ENCODE peak calls at places on chromosomes 2 and 18, in six cellular contexts. Y is retinal pigment epithelial cell, Z is AG09319, T is brain microvascular endothelial cell, A is dorsolateral prefrontal cortex, J is HFFc6. O is an unnamed sample.

GRCh38 chr2:156455366-156455975 is 19.3 kb downstream of the GPD2 start:
- DNase-seq in Y (no peak), Z (no peak), T (no peak), A (no peak), J (peak; percentile 33), O (peak; percentile 59)

GRCh38 chr18:62452280-62452824 is 70.5 kb upstream of the ZCCHC2 start:
- DNase-seq in Y (no peak), Z (no peak), T (no peak), A (no peak), J (no peak), O (no peak)

GRCh38 chr2:20491739-20492531 is 45.1 kb downstream of the RHOB start:
- DNase-seq in Y (no peak), Z (no peak), T (no peak), A (peak; percentile 52), J (no peak), O (no peak)

GRCh38 chr18:41922171-41922570 is 32.9 kb upstream of the PIK3C3 start:
- DNase-seq in Y (no peak), Z (no peak), T (no peak), A (no peak), J (no peak), O (no peak)

GRCh38 chr2:60520477-60520876 is 33.0 kb downstream of the BCL11A start:
- DNase-seq in Y (no peak), Z (no peak), T (no peak), A (no peak), J (no peak), O (no peak)

GRCh38 chr2:140401056-140401455 is 1620.9 kb upstream of the NXPH2 start:
- DNase-seq in Y (no peak), Z (no peak), T (no peak), A (no peak), J (no peak), O (no peak)

GRCh38 chr2:98869272-98869641 is 66.8 kb downstream of the CRACDL start:
- DNase-seq in Y (peak; percentile 52), Z (no peak), T (no peak), A (no peak), J (no peak), O (no peak)

GRCh38 chr18:6052449-6052913 is 157.2 kb upstream of the TMEM200C start:
- DNase-seq in Y (no peak), Z (no peak), T (no peak), A (no peak), J (no peak), O (no peak)

GRCh38 chr18:25335062-25335461 is 16.9 kb downstream of the ZNF521 start:
- DNase-seq in Y (no peak), Z (no peak), T (no peak), A (no peak), J (no peak), O (no peak)

GRCh38 chr2:143128681-143129580 is at the start of gene ARHGAP15:
- DNase-seq in Y (no peak), Z (no peak), T (no peak), A (no peak), J (no peak), O (no peak)

GRCh38 chr2:36356199-36356989 is 816 bp downstream of the CRIM1 start:
- DNase-seq in Y (no peak), Z (no peak), T (no peak), A (peak; percentile 61), J (peak; percentile 48), O (no peak)

GRCh38 chr2:144449028-144449406 is 70.9 kb downstream of the ZEB2 start:
- DNase-seq in Y (no peak), Z (no peak), T (no peak), A (no peak), J (no peak), O (no peak)

DNA sequence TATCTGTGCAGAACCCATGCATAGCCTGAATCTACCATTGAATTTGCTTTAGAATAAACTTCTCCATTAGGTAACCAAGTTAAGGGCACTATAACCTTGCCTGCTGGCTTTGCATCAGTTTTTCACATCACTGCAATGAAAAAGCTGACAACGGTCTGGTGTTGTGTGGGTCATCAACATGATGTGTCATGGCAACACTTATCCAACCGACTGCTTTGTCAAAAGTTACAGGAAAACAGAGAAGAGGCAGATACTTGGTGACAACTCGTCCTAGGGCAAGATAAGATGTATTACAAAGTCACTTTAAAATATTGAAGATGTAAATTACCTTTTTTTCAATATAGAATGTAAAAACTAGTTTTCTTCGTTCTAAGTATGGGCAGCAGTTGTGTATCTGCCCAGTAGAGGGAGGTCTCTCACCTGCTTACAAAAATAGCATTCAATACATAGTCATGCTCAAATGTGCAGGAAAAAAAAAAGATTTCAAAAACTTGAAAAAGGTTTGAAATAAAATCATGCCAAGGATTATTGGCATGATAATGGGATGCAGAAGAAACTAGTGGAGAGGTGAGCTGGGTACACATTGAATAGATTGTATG is 96.3 kb downstream of the EVA1A start:
- DNase-seq in Y (peak; percentile 20), Z (no peak), T (peak; percentile 20), A (no peak), J (peak; percentile 8), O (no peak)
- TF ChIP-seq CTCF in Y (peak; percentile 88), Z (peak; percentile 82), T (peak; percentile 83), A (peak; percentile 60), J (peak; percentile 90), O (peak; percentile 82)

DNA sequence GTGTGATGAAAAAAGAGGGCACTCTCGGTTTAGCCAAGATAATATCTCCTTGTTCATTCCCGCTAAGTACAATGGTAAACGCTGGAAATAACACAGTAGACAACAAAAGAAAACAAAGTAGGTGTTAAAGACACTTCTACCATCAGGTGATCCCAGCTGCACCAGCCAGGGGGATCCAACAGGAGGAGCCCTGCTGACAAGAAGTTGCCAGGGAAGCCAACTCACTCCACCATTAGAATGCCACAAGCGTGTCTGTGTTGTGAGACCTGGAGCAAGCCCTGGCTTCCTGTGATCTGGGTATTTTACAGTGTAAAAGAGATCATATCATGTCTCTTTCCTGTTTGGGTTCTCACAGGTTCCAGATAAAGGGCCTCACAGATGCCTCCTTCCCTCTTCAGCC is 117.0 kb downstream of the GRB14 start:
- DNase-seq in Y (no peak), Z (no peak), T (no peak), A (no peak), J (no peak), O (no peak)
- TF ChIP-seq CTCF in Y (peak; percentile 29), Z (peak; percentile 10), T (peak; percentile 42), A (no peak), J (peak; percentile 36), O (peak; percentile 42)

DNA sequence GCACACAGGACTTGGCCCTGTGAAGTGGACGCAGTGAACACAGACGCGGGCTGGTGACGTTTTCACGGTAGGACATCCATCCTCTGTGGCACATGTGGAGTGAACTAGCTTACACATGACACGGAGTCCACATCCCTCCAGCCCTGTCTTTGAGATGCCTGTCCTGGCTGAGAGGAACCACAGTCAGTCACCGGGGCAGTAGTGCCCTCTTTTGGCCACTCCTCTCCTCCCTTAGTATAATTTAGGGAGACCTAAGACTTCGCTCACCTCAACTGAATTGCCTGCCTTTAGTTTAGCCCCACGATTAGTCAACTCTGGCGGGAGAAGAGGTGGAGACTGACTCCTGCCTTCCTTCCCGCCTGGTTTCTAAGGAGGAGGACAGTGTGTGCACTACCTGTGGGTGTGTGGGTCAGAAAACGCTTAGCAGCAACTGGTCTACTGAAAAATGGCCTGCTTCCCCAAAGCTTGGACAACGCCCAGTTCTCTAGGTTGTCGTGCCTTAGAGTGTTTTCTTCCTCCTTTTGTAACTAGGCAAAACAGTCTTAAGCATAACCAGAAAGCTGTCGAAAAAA is 70.6 kb downstream of the MBP start:
- DNase-seq in Y (no peak), Z (no peak), T (peak; percentile 91), A (no peak), J (no peak), O (no peak)
- TF ChIP-seq CTCF in Y (no peak), Z (no peak), T (peak; percentile 38), A (peak; percentile 66), J (peak; percentile 22), O (no peak)

DNA sequence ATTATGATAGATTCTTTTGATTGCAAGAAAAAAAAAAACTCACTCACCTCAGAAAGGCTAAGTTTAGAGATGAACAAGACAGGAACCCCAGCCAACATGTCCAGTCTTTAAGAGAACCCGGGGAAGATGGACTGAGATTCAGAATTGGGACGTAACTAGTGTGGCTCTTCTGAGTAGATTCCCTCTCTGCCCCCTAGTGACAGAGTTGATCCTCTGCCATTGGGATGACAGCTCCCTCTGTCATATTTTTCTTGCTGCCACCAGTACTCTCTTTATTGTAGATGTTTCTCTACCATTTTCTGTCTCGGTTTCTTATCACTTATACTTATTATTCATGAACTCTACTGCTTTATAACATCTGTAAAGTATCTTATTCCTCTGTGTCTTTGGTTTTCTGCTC is 77.7 kb downstream of the GULP1 start:
- DNase-seq in Y (no peak), Z (no peak), T (peak; percentile 65), A (no peak), J (peak; percentile 57), O (no peak)
- TF ChIP-seq CTCF in Y (peak; percentile 59), Z (peak; percentile 62), T (peak; percentile 89), A (peak; percentile 73), J (peak; percentile 86), O (peak; percentile 58)

GRCh38 chr2:193581807-193582206 is 1387.1 kb upstream of the TMEFF2 start:
- DNase-seq in Y (no peak), Z (no peak), T (no peak), A (no peak), J (no peak), O (no peak)

GRCh38 chr2:193580176-193580950 is 1385.6 kb upstream of the TMEFF2 start:
- DNase-seq in Y (no peak), Z (no peak), T (no peak), A (no peak), J (no peak), O (no peak)

GRCh38 chr2:193584522-193584938 is 1389.8 kb upstream of the TMEFF2 start:
- DNase-seq in Y (peak; percentile 6), Z (no peak), T (peak; percentile 11), A (no peak), J (no peak), O (peak; percentile 2)

DNA sequence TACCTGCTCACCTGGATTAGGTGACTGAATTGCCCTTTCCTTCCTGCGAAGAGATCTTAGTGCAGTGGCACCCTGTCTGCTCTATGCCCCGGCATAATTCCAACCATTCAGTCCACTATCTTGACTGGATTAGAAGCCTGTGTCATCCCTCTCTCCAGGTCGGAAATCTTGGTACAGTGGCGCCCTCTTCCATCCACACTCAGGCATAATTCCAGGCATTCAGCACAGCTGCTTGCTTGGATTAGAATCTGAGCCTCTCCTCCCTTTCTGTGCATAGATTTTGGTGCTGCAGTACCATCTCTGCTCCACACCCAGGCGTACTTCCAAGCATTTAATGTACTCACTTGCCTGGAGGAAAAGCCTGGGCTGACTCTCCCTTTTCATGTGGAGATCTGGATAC is 1389.3 kb upstream of the TMEFF2 start:
- DNase-seq in Y (no peak), Z (no peak), T (no peak), A (no peak), J (no peak), O (no peak)
- TF ChIP-seq CTCF in Y (peak; percentile 50), Z (no peak), T (peak; percentile 64), A (no peak), J (no peak), O (peak; percentile 29)

GRCh38 chr2:105291981-105292380 is 37.6 kb downstream of the TGFBRAP1 start:
- DNase-seq in Y (no peak), Z (no peak), T (no peak), A (no peak), J (peak; percentile 2), O (no peak)

GRCh38 chr2:105283532-105283931 is 42.0 kb downstream of the GPR45 start:
- DNase-seq in Y (no peak), Z (no peak), T (no peak), A (no peak), J (no peak), O (no peak)

GRCh38 chr2:105290981-105291660 is 38.4 kb downstream of the TGFBRAP1 start:
- DNase-seq in Y (no peak), Z (no peak), T (no peak), A (no peak), J (no peak), O (no peak)

GRCh38 chr2:105288133-105288532 is 41.4 kb downstream of the TGFBRAP1 start:
- DNase-seq in Y (no peak), Z (no peak), T (no peak), A (no peak), J (no peak), O (no peak)

GRCh38 chr2:105287692-105288091 is 41.8 kb downstream of the TGFBRAP1 start:
- DNase-seq in Y (peak; percentile 7), Z (no peak), T (peak; percentile 30), A (no peak), J (peak; percentile 15), O (no peak)
- TF ChIP-seq CTCF in Y (peak; percentile 65), Z (peak; percentile 36), T (peak; percentile 73), A (peak; percentile 42), J (peak; percentile 72), O (peak; percentile 44)

O was measured in kidney epithelial cell.